ENCODE peak calls at places on chromosomes 5 and 9, in five cellular contexts. J is cardiac fibroblast, Z is body of pancreas, I is tibial artery, X is astrocyte of the spinal cord. T is an unnamed sample.
A peak's percentile ranks its signal among the peaks of the same experiment; 100 is the strongest.

GRCh38 chr5:113330533-113331200 is 104.1 kb downstream of the TSSK1B start:
- DNase-seq in J (peak; percentile 77), I (no peak), Z (peak; percentile 40), X (peak; percentile 69), T (peak; percentile 49)

GRCh38 chr9:130864541-130864940 is 29.5 kb downstream of the ABL1 start:
- DNase-seq in Z (no peak), J (no peak), I (no peak), X (no peak), T (no peak)

GRCh38 chr5:160001051-160001450 is 7.9 kb upstream of the TTC1 start:
- DNase-seq in I (no peak), Z (no peak), X (no peak), J (no peak), T (no peak)

GRCh38 chr5:115069087-115069968 is 100.4 kb downstream of the TRIM36 start:
- DNase-seq in J (peak; percentile 62), I (no peak), X (peak; percentile 51), Z (peak; percentile 55), T (no peak)

GRCh38 chr5:135916638-135917263 is 21.1 kb upstream of the IL9 start:
- DNase-seq in Z (no peak), J (no peak), X (no peak), I (no peak), T (no peak)

GRCh38 chr5:42495908-42496307 is 72.7 kb downstream of the GHR start:
- DNase-seq in X (no peak), I (no peak), J (peak; percentile 20), Z (no peak), T (no peak)

GRCh38 chr9:88754452-88754851 is 219.5 kb downstream of the NXNL2 start:
- DNase-seq in I (no peak), Z (no peak), J (no peak), X (no peak), T (no peak)

GRCh38 chr9:89446440-89447310 is 51.2 kb downstream of the SEMA4D start:
- DNase-seq in Z (no peak), I (no peak), X (no peak), J (no peak), T (no peak)

GRCh38 chr5:431001-431710 is 11.8 kb upstream of the EXOC3 start:
- DNase-seq in I (peak; percentile 66), Z (no peak), J (peak; percentile 59), X (peak; percentile 29), T (no peak)

GRCh38 chr5:151764801-151765200 is 6.4 kb upstream of the ATOX1 start:
- DNase-seq in Z (no peak), J (no peak), X (no peak), I (no peak), T (no peak)

GRCh38 chr9:130952065-130952762 is 13.2 kb upstream of the FIBCD1 start:
- DNase-seq in J (no peak), Z (no peak), X (no peak), I (no peak), T (no peak)

GRCh38 chr9:99605016-99605743 is 216.5 kb upstream of the NR4A3 start:
- DNase-seq in I (no peak), J (no peak), Z (no peak), X (no peak), T (no peak)

GRCh38 chr5:97528941-97529340 is 345.9 kb upstream of the RIOK2 start:
- DNase-seq in Z (no peak), J (peak; percentile 58), I (no peak), X (peak; percentile 63), T (no peak)

GRCh38 chr5:108398964-108399363 is 17.1 kb upstream of the FBXL17 start:
- DNase-seq in I (no peak), X (no peak), J (no peak), Z (no peak), T (no peak)

GRCh38 chr5:73215525-73215890 is 42.5 kb downstream of the TMEM174 start:
- DNase-seq in X (no peak), Z (no peak), J (no peak), I (no peak), T (no peak)

GRCh38 chr5:166517976-166518375 is 1773.5 kb upstream of the WWC1 start:
- DNase-seq in Z (no peak), X (no peak), I (no peak), J (no peak), T (no peak)

GRCh38 chr9:136262671-136263178 is 17.1 kb upstream of the QSOX2 start:
- DNase-seq in I (no peak), J (no peak), X (no peak), Z (no peak), T (no peak)

GRCh38 chr9:136265561-136266355 is 20.1 kb upstream of the QSOX2 start:
- DNase-seq in X (no peak), I (no peak), J (no peak), Z (no peak), T (no peak)

GRCh38 chr9:136264803-136265405 is 19.3 kb upstream of the QSOX2 start:
- DNase-seq in Z (no peak), X (no peak), J (no peak), I (no peak), T (no peak)

GRCh38 chr9:136261686-136262430 is 16.2 kb upstream of the QSOX2 start:
- DNase-seq in X (no peak), J (no peak), Z (no peak), I (no peak), T (no peak)

DNA sequence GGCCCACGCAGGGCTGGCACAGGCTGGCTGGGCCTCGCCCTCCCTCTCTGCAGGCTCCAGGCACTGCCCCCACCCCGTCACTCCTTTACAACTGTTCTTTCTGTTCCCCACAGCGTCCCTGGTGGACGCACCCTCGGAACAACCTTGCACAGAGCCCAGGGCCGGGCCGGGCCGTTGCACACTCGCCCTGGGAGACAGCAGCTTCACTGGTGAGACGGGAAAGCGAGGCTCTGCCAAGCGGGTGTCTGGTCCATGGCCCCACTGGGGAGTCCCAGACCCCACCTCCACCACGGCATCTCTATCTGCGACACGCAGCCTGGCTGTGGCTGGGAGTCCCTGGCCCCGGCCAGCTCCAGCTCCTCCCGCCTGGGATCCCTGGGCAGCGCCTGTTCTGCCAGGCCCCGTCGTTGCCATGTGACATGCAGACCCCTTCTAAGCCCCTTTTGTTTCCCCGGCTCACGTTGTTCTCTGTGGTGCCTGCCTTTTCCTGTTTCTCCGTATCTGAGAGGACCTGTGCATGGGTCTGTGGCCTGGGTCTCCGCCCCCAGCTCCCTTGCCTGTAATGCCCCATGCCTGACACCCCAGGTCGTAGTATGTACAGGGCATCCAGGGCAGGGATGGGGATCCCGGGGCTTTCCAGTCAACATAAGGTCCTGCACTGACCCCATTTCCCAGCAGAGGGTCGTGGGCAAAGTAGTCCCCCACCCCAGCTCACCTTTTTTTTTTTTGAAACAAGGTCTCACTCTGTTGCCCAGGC is 18.6 kb upstream of the QSOX2 start:
- DNase-seq in Z (no peak), I (no peak), X (no peak), J (no peak), T (no peak)
- TF ChIP-seq CTCF in Z (no peak), I (no peak), X (peak; percentile 16), J (no peak), T (no peak)

DNA sequence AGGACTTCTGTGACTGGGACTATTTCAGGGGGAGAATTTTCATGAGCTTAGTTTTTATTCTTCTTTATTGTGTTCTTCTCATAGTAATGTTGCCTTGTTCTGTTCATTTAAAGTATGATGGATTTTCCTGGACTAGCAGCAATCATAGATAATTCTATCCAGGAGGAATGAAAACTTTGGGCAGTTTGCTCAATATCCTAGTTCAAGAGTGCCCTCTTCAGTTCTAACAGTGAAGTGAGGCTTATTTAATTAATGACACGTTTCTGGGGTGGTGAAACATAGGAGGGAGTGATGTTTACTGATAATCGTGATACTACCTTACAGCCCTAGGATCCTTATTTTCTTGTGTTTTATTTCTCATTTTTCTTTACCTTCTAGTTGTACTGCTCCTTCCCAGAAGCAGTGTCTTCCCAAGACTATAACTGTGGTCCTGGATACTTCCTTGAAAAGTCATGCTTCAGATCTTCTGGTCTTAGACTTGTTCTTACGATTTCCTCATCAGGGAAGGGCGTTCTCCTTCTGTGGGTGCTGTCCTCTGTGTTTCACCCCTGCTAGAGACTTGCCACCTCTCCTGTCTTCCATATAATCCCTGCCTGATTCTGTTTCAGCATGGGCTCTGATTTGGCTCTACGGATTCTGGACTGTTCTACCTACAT is 57.4 kb downstream of the CFAP95 start:
- DNase-seq in I (no peak), Z (no peak), J (peak; percentile 64), X (peak; percentile 58), T (no peak)
- TF ChIP-seq CTCF in I (peak; percentile 40), Z (peak; percentile 75), J (peak; percentile 57), X (peak; percentile 50), T (peak; percentile 73)

GRCh38 chr5:129905467-129906176 is 1.4 kb downstream of the CHSY3 start:
- DNase-seq in Z (no peak), I (peak; percentile 65), J (peak; percentile 20), X (peak; percentile 24), T (no peak)

GRCh38 chr5:129904102-129904666 is at the start of gene CHSY3:
- DNase-seq in J (peak; percentile 90), Z (peak; percentile 89), I (peak; percentile 95), X (peak; percentile 86), T (peak; percentile 52)

GRCh38 chr5:129903466-129904101 is 681 bp upstream of the CHSY3 start:
- DNase-seq in J (no peak), I (no peak), X (no peak), Z (peak; percentile 4), T (no peak)

GRCh38 chr5:129904667-129905466 is 602 bp downstream of the CHSY3 start:
- DNase-seq in X (peak; percentile 20), Z (no peak), I (peak; percentile 73), J (peak; percentile 11), T (peak; percentile 13)

DNA sequence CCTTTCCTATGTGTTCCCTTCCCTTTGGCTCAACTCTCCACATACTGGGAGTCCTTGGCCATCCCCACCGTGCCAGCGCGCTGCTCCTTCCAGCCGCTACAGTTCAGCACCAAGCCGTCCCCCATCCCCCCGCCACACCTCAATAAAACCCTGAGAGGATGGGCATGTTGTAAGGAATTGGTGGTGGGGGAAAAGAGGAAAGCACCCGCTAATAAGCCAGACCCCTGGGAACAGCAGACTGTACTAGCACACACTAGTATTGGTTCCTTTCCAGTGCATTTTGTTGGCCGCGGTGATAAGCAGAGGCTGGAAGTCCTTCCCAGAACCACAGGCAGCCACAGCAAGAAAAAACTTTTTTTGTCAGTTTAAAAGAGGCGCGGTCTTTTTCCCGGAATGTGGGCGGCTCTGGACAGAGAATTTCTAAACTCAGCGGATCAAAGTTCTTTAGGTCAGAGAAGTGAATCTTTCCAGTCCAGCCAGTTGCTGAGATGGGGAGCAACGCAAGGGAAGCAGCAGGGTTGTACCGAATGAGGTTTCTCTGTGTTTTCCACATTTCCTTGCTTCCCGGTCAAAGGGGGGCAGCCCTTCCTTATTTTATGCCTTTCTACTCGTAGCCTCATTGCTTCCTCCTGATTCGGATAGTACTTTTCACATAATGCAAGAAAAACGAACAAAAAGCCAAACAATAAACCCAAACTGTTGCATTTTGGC is 2.1 kb downstream of the CHSY3 start:
- DNase-seq in X (peak; percentile 57), J (peak; percentile 70), Z (peak; percentile 16), I (no peak), T (no peak)
- TF ChIP-seq CTCF in X (peak; percentile 18), J (peak; percentile 11), Z (no peak), I (no peak), T (no peak)

DNA sequence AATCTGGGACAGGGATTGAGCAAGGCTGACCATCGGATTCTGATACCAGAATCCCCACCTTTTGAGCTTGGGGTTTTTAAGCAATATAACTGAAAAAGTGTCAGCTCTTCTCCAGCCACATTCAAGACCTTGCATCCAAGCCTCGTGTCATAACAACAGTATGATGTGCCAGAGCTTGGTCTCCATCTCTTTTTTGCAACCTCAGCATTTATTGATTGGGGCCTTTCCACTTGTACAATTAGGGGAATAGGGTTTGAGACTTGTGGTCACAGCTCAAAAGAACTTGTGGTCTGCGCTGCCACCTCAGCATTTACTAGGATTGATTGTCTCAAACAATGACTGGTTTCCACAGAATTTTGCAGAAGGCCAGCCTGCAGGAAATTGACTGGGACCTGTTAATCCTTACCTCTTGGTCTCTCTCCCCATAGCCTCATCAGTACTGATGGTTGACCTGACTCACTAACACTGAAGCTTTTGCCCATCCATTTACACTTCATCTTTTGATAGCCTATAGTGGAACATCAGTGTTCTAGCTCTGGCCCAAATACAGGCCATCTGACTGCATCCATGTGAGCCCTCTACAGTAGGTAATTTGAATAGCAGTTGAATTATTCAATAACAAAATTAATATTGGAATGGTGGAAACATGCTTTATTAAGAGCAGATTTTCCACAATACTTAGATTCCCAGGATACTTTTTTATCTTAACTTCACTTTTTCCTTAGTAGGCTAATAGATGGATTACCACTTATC is 381.6 kb upstream of the PRR16 start:
- DNase-seq in I (no peak), J (no peak), X (no peak), Z (no peak), T (no peak)
- TF ChIP-seq CTCF in I (no peak), J (peak; percentile 22), X (peak; percentile 7), Z (no peak), T (peak; percentile 26)

T was measured in PC-9.